ENCODE peak calls at places on chromosomes 3 and 15, in eight cellular contexts. K is GM12865, F is lower leg skin, W is cardiac muscle cell, J is psoas muscle, D is right atrium auricular region, Z is right cardiac atrium, V is vagina. Q is an unnamed sample.

GRCh38 chr15:39125904-39126303 is 455.0 kb upstream of the THBS1 start:
- DNase-seq in W (peak), F (no peak), V (no peak), J (no peak), K (peak), Z (no peak), D (no peak), Q (no peak)

GRCh38 chr15:36924076-36924475 is 176.3 kb downstream of the MEIS2 start:
- DNase-seq in V (no peak), J (no peak), F (no peak), W (no peak), D (no peak), K (no peak), Z (no peak), Q (no peak)

GRCh38 chr3:179196098-179196497 is 47.9 kb downstream of the PIK3CA start:
- DNase-seq in V (no peak), K (peak), D (no peak), Z (no peak), W (peak), J (no peak), F (no peak), Q (no peak)

GRCh38 chr15:89628301-89628700 is 27.0 kb downstream of the KIF7 start:
- DNase-seq in K (no peak), D (no peak), J (peak), Z (peak), V (no peak), F (no peak), W (no peak), Q (no peak)

GRCh38 chr3:25448750-25449684 is 21.0 kb downstream of the RARB start:
- DNase-seq in D (peak), V (no peak), W (peak), Z (peak), K (no peak), F (peak), J (peak), Q (peak)

GRCh38 chr3:10154335-10155122 is 10.2 kb upstream of the IRAK2 start:
- DNase-seq in W (no peak), F (no peak), J (no peak), D (no peak), V (no peak), Z (no peak), K (no peak), Q (no peak)

GRCh38 chr15:73322665-73323373 is 45.9 kb downstream of the HCN4 start:
- DNase-seq in Z (no peak), K (no peak), J (no peak), F (no peak), W (no peak), V (no peak), D (no peak), Q (no peak)

GRCh38 chr3:102571030-102571429 is 136.2 kb downstream of the ZPLD1 start:
- DNase-seq in Z (no peak), D (no peak), K (no peak), F (no peak), W (no peak), V (no peak), J (no peak), Q (no peak)

GRCh38 chr3:121018917-121019321 is 110.9 kb downstream of the STXBP5L start:
- DNase-seq in W (no peak), F (no peak), K (no peak), D (no peak), J (peak), V (no peak), Z (no peak), Q (no peak)

GRCh38 chr15:92636950-92637481 is 18.6 kb downstream of the FAM174B start:
- DNase-seq in Z (no peak), W (no peak), J (no peak), V (peak), D (no peak), F (no peak), K (peak), Q (no peak)

GRCh38 chr15:50123861-50124556 is 5.0 kb upstream of the ATP8B4 start:
- DNase-seq in V (no peak), K (no peak), J (no peak), F (no peak), Z (no peak), W (no peak), D (no peak), Q (no peak)

GRCh38 chr15:88623061-88623460 is 1.9 kb downstream of the AEN start:
- DNase-seq in D (no peak), J (no peak), V (no peak), W (peak), F (no peak), K (peak), Z (no peak), Q (peak)

GRCh38 chr3:111617912-111618601 is 22.9 kb upstream of the ZBED2 start:
- DNase-seq in W (no peak), D (no peak), V (no peak), F (no peak), K (no peak), Z (no peak), J (no peak), Q (no peak)

GRCh38 chr3:13706886-13707285 is 158.0 kb downstream of the FBLN2 start:
- DNase-seq in V (peak), J (no peak), W (no peak), Z (no peak), F (no peak), D (no peak), K (no peak), Q (peak)

GRCh38 chr3:11060500-11061251 is 68.1 kb downstream of the SLC6A1 start:
- DNase-seq in W (peak), V (no peak), F (peak), D (no peak), Z (peak), J (peak), K (peak), Q (no peak)

GRCh38 chr3:170532573-170532972 is 53.3 kb downstream of the SLC7A14 start:
- DNase-seq in D (no peak), W (no peak), Z (no peak), V (no peak), K (no peak), F (no peak), J (no peak), Q (no peak)

GRCh38 chr3:104646196-104646595 is 720.5 kb upstream of the ALCAM start:
- DNase-seq in D (no peak), W (peak), J (no peak), F (no peak), Z (no peak), K (no peak), V (no peak), Q (no peak)

GRCh38 chr3:112640864-112641751 is at the start of gene CCDC80:
- DNase-seq in K (peak), D (no peak), V (no peak), Z (no peak), W (peak), F (no peak), J (no peak), Q (no peak)

GRCh38 chr3:192090586-192090985 is 629.6 kb downstream of the PYDC2 start:
- DNase-seq in W (no peak), Z (no peak), J (no peak), F (no peak), K (peak), D (no peak), V (no peak), Q (no peak)

GRCh38 chr3:111762535-111762934 is 96.5 kb upstream of the PHLDB2 start:
- DNase-seq in V (no peak), F (no peak), J (no peak), K (no peak), D (no peak), Z (no peak), W (peak), Q (no peak)

GRCh38 chr3:147740928-147741327 is 331.8 kb downstream of the ZIC1 start:
- DNase-seq in W (no peak), F (no peak), K (no peak), D (no peak), Z (no peak), V (no peak), J (no peak), Q (no peak)

GRCh38 chr3:171970301-171970788 is 69.0 kb upstream of the FNDC3B start:
- DNase-seq in K (peak), V (no peak), F (no peak), Z (no peak), D (no peak), W (no peak), J (no peak), Q (no peak)

GRCh38 chr3:138949002-138949418 is 2.0 kb downstream of the FOXL2NB start:
- DNase-seq in W (no peak), J (no peak), V (no peak), F (no peak), Z (no peak), D (no peak), K (no peak), Q (peak)
- H3K4me3 ChIP-seq in W (no peak), J (no peak), V (no peak), F (no peak), Z (no peak), D (no peak), K (no peak), Q (no peak)

GRCh38 chr3:184635126-184635525 is 73.5 kb downstream of the EPHB3 start:
- DNase-seq in K (no peak), W (no peak), J (peak), V (no peak), Z (peak), D (no peak), F (no peak), Q (no peak)

GRCh38 chr3:184637705-184638104 is 74.2 kb downstream of the MAGEF1 start:
- DNase-seq in J (no peak), D (no peak), V (no peak), K (no peak), W (peak), Z (no peak), F (no peak), Q (no peak)

GRCh38 chr3:184635774-184636173 is 74.2 kb downstream of the EPHB3 start:
- DNase-seq in Z (no peak), J (peak), F (no peak), W (no peak), V (no peak), K (no peak), D (no peak), Q (no peak)

GRCh38 chr3:184639351-184639750 is 72.5 kb downstream of the MAGEF1 start:
- DNase-seq in Z (no peak), W (no peak), D (no peak), J (peak), V (no peak), F (no peak), K (no peak), Q (no peak)

GRCh38 chr3:184636774-184637316 is 75.0 kb downstream of the MAGEF1 start:
- DNase-seq in D (no peak), F (no peak), V (no peak), K (no peak), Z (no peak), W (peak), J (peak), Q (no peak)
- H3K4me3 ChIP-seq in D (no peak), F (no peak), V (no peak), K (no peak), Z (no peak), W (no peak), J (no peak), Q (no peak)

DNA sequence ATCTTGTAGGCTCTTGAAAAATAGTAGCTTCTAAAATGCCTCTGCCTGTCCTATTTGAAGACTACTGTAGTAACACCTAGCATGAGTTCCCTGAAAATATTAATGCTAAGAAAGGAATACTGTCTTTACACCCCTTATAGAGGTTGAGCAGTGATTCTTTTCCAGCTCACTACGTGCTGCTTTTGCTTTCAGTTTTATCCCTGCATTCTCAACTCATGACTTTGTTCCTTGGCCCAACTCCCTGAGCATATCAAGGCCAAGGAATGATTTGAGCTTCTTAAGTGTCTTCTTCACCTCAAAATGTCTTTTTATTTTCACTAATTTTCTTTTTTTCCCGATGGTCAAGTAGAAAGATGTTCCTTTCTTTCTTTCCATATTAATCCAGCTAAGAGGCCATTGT is 16.5 kb upstream of the P2RY13 start:
- DNase-seq in V (no peak), Z (no peak), D (no peak), W (peak), F (peak), J (no peak), K (no peak), Q (no peak)
- H3K4me3 ChIP-seq in V (no peak), Z (peak), D (no peak), W (no peak), F (no peak), J (peak), K (no peak), Q (peak)

GRCh38 chr3:72261566-72262564 is 476.9 kb upstream of the PROK2 start:
- DNase-seq in F (no peak), J (no peak), W (no peak), Z (no peak), D (no peak), V (no peak), K (no peak), Q (no peak)

GRCh38 chr3:72262707-72263106 is 477.8 kb upstream of the PROK2 start:
- DNase-seq in V (no peak), Z (no peak), W (no peak), D (no peak), J (no peak), K (no peak), F (no peak), Q (no peak)

GRCh38 chr3:72259755-72260589 is 475.0 kb upstream of the PROK2 start:
- DNase-seq in D (no peak), F (no peak), W (no peak), V (no peak), Z (no peak), K (peak), J (no peak), Q (no peak)

GRCh38 chr3:72258786-72259185 is 473.8 kb upstream of the PROK2 start:
- DNase-seq in Z (no peak), V (no peak), J (no peak), K (no peak), W (no peak), F (no peak), D (no peak), Q (no peak)

DNA sequence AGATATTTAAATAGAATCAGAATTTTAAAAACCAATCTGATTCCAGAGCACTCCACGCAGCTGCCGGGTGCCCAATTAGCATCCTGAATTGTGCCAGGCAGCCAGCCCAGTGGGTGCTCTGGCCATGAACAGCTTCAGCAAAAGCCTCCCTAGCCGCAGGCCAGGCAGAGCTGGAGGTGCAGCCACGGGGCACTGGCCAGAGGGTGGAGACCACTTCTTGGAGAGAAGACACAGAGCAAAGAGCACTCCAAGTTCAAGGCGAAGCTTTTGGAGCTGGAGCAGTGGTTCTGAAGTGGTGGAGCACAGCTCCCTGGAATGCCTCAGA is 475.6 kb upstream of the PROK2 start:
- DNase-seq in J (no peak), Z (no peak), D (no peak), W (no peak), K (no peak), V (no peak), F (no peak), Q (no peak)
- H3K4me3 ChIP-seq in J (no peak), Z (no peak), D (no peak), W (no peak), K (no peak), V (no peak), F (no peak), Q (no peak)

DNA sequence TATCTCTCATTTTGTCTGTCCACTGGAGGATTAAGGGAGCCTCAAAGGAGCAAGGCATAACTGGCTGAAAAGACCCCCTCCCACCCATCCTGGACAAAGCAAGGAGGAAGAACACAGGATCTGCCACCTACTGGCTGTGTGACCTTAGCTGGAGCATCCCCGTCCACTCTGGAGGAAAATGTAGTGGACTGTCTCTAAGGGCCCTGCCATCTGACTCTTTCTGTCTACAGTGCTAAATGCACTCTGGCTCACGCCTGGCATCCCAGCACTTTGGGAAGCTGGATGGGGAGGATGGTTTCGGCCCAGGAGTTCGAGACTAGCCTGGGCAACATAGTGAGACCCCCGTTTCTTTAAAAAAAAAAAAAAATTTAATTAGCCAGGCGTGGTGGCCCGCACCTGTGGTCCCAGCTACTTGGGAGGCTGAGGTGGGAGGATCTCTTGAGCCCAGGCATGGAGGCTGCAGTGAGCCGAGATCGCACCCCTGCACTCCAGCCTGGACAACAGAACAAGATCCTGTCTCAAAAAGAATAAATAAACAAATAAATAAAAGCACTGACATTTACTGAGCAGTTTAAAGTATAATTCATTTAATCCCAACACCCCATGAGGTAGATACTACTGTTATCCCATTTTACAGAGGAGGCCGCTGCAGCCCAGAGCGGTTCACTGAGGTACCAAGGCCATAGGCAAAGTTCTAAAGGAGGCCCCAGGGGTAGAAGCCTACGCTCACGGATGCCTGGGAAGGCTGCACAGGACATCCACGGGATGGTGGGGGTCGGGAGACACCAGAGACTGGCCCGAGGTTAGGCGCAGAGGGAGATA is 1.1 kb downstream of the TBC1D2B start:
- DNase-seq in J (no peak), D (no peak), F (no peak), V (no peak), Z (no peak), K (no peak), W (no peak), Q (no peak)
- H3K4me3 ChIP-seq in J (peak), D (peak), F (peak), V (peak), Z (peak), K (peak), W (peak), Q (peak)

DNA sequence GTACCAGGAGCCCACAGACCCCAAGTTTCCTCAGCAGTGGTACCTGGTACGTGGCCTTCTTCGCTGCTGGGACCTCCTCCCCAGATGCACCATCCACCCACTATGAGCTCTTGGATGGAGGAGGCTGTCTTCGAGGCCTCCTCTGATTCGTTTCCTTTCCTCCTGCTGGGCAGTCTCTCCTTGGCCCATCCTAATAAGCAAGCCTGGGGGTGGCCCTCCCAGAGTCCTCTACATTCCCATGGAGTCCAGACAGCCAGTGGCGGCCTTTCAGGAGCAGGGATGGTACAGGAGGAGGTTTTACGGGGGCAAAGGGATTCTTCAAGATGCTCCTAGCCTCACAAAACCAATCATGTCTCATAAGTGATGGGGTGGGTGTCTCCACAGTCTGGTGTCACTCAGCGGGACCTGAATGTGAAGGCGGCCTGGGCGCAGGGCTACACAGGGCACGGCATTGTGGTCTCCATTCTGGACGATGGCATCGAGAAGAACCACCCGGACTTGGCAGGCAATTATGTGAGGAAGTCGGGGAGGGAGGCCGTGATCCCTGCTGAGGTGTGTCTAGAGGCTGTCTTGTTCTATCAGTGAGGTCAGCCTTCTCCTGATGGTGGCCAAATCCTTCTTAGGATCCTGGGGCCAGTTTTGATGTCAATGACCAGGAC is 7.7 kb upstream of the FES start:
- DNase-seq in Z (peak), F (no peak), V (no peak), J (no peak), K (no peak), D (no peak), W (no peak), Q (no peak)
- H3K4me3 ChIP-seq in Z (no peak), F (no peak), V (no peak), J (no peak), K (no peak), D (no peak), W (no peak), Q (no peak)